ENCODE peak calls at places on chromosomes 12 and 14, in nine cellular contexts. D is effector memory CD4-positive, alpha-beta T cell; I is upper lobe of right lung; J is colonic mucosa; E is uterus; G is lower lobe of right lung; U is HCT116; N is GM23338; L is CD8-positive, alpha-beta memory T cell. P is an unnamed sample.
A peak's percentile ranks its signal among the peaks of the same experiment; 100 is the strongest.

GRCh38 chr12:96720363-96720705 is 186.7 kb upstream of the NEDD1 start:
- DNase-seq in D (no peak), I (no peak), J (no peak), E (no peak), G (no peak), U (no peak), N (peak; percentile 52), L (peak; percentile 3), P (no peak)

GRCh38 chr14:93533864-93534263 is 103.1 kb downstream of the UNC79 start:
- DNase-seq in D (no peak), I (no peak), J (no peak), E (no peak), G (no peak), U (no peak), N (no peak), L (no peak), P (no peak)

GRCh38 chr14:29028973-29029582 is 262.5 kb downstream of the FOXG1 start:
- DNase-seq in D (no peak), I (no peak), J (no peak), E (no peak), G (no peak), U (no peak), N (peak; percentile 83), L (no peak), P (no peak)

GRCh38 chr12:105915997-105916697 is 222.6 kb downstream of the NUAK1 start:
- DNase-seq in D (no peak), I (no peak), J (no peak), E (no peak), G (no peak), U (no peak), N (no peak), L (no peak), P (no peak)

GRCh38 chr12:2877047-2877958 is at the start of the genes FOXM1 and RHNO1:
- DNase-seq in D (peak; percentile 83), I (peak; percentile 94), J (peak; percentile 95), E (peak; percentile 91), G (peak; percentile 93), U (peak; percentile 60), N (peak; percentile 96), L (peak; percentile 84), P (peak; percentile 91)

GRCh38 chr12:109763201-109763841 is 49.7 kb downstream of the FAM222A start:
- DNase-seq in D (no peak), I (peak; percentile 19), J (peak; percentile 43), E (no peak), G (peak; percentile 45), U (no peak), N (no peak), L (no peak), P (peak; percentile 39)

GRCh38 chr14:51490205-51490604 is 161.5 kb upstream of the FRMD6 start:
- DNase-seq in D (no peak), I (no peak), J (no peak), E (no peak), G (no peak), U (no peak), N (no peak), L (no peak), P (no peak)

GRCh38 chr14:30389901-30390394 is 169.0 kb upstream of the G2E3 start:
- DNase-seq in D (no peak), I (no peak), J (no peak), E (no peak), G (no peak), U (no peak), N (peak; percentile 4), L (no peak), P (no peak)

GRCh38 chr12:131988054-131988796 is 38.5 kb downstream of the EP400 start:
- DNase-seq in D (no peak), I (no peak), J (no peak), E (no peak), G (no peak), U (no peak), N (no peak), L (no peak), P (no peak)

GRCh38 chr12:12722351-12723146 is 5.4 kb downstream of the CDKN1B start:
- DNase-seq in D (no peak), I (no peak), J (no peak), E (no peak), G (no peak), U (no peak), N (no peak), L (peak; percentile 31), P (peak; percentile 70)

GRCh38 chr14:88993946-88994345 is 169.5 kb downstream of the TTC8 start:
- DNase-seq in D (no peak), I (no peak), J (no peak), E (no peak), G (no peak), U (no peak), N (no peak), L (no peak), P (no peak)

GRCh38 chr14:74472590-74472989 is 20.5 kb downstream of the NPC2 start:
- DNase-seq in D (no peak), I (no peak), J (no peak), E (no peak), G (no peak), U (no peak), N (no peak), L (no peak), P (no peak)

GRCh38 chr12:91948504-91948903 is 197.1 kb downstream of the BTG1 start:
- DNase-seq in D (peak; percentile 0), I (no peak), J (no peak), E (no peak), G (no peak), U (no peak), N (no peak), L (no peak), P (no peak)

DNA sequence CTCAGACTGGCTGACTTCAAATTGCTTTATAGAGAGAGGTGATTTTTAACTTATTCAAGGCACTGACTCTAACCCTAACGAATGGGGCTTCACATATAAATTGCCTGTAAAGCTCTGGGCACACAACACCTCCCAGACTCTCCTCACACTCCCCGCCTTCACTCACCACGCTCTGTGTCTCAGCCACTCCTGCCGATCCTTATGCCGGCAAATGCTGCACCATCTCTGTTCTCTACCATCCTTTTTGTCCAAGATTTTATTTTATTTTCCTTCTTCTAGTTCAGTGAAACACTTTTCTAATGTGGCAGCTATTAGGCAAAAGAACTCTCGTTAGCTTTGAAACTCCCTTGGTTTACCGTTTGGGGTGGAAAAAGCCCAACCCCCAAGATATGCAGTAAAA is 446.1 kb upstream of the TMEM132C start:
- DNase-seq in D (no peak), I (no peak), J (no peak), E (no peak), G (no peak), U (no peak), N (no peak), L (no peak), P (no peak)
- H3K27ac ChIP-seq in D (no peak overlapping the region), I (no peak overlapping the region), J (no peak overlapping the region), E (no peak overlapping the region), G (no peak overlapping the region), U (no peak overlapping the region), N (no peak overlapping the region), L (no peak overlapping the region), P (no peak overlapping the region)

GRCh38 chr12:4908694-4909396 is 860 bp upstream of the KCNA1 start:
- DNase-seq in D (no peak), I (no peak), J (no peak), E (no peak), G (no peak), U (no peak), N (peak; percentile 96), L (no peak), P (no peak)
- H3K27ac ChIP-seq in D (no peak overlapping the region), I (no peak overlapping the region), J (no peak overlapping the region), E (no peak overlapping the region), G (no peak overlapping the region), U (no peak overlapping the region), N (no peak overlapping the region), L (no peak overlapping the region), P (no peak overlapping the region)

GRCh38 chr14:96479435-96480146 is 22.6 kb upstream of the PAPOLA start:
- DNase-seq in D (no peak), I (no peak), J (no peak), E (no peak), G (no peak), U (no peak), N (no peak), L (no peak), P (no peak)

GRCh38 chr14:96481731-96482314 is 20.4 kb upstream of the PAPOLA start:
- DNase-seq in D (no peak), I (no peak), J (no peak), E (no peak), G (no peak), U (no peak), N (no peak), L (no peak), P (no peak)

GRCh38 chr14:96484391-96484790 is 17.8 kb upstream of the PAPOLA start:
- DNase-seq in D (no peak), I (no peak), J (no peak), E (no peak), G (no peak), U (no peak), N (no peak), L (no peak), P (no peak)

GRCh38 chr14:96486705-96487104 is 15.5 kb upstream of the PAPOLA start:
- DNase-seq in D (no peak), I (no peak), J (no peak), E (no peak), G (no peak), U (no peak), N (no peak), L (no peak), P (no peak)

GRCh38 chr14:96482986-96483385 is 19.2 kb upstream of the PAPOLA start:
- DNase-seq in D (no peak), I (no peak), J (no peak), E (no peak), G (no peak), U (no peak), N (no peak), L (no peak), P (no peak)
- H3K27ac ChIP-seq in D (no peak overlapping the region), I (no peak overlapping the region), J (no peak overlapping the region), E (no peak overlapping the region), G (no peak overlapping the region), U (no peak overlapping the region), N (no peak overlapping the region), L (no peak overlapping the region), P (no peak overlapping the region)

DNA sequence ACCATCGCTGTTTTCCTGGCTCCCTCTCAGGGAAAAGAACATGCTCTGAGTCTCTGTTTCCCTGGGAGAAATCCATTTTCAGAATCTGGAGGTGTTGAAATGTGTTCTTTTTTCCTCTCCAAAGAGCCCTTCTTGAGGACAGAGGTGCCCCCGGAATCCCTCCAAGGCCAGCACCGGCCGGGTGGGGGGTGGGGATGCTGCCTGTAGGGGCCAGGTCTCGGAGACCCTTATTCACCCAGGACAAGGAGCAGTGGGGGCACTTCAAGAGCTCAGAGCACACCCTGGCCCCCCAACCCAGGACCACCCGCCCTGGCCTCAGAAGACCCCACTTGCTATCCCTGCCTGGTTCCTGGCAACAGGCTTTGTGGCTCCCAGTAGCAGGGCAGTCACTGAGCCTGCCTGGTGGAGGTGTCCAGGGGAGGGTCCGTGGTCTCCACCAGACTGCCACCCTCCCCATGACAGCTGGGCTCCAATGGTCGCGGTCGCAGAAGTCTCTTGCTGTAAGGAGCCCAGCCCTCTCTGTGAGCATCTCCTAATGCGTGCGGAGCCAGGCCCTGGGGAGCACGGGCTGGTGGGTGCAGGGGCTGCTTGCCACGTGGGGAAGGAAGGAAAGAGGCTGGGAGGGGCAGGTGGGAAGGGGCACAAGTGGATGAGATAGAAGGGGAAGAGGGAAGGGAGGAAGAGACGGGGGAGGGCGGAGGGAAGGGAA is 13.2 kb upstream of the DIO3 start:
- DNase-seq in D (no peak), I (no peak), J (no peak), E (no peak), G (no peak), U (no peak), N (no peak), L (no peak), P (no peak)
- H3K27ac ChIP-seq in D (no peak overlapping the region), I (no peak overlapping the region), J (no peak overlapping the region), E (no peak overlapping the region), G (no peak overlapping the region), U (no peak overlapping the region), N (no peak overlapping the region), L (no peak overlapping the region), P (no peak overlapping the region)